ENCODE peak calls at places on chromosomes 5 and 9, in eight cellular contexts. F is heart left ventricle, K is esophagus muscularis mucosa, I is mammary epithelial cell, H is fibroblast of lung, D is WERI-Rb-1, V is HFF-Myc, N is lung. G is an unnamed sample.

GRCh38 chr9:73348485-73348884 is 196.8 kb downstream of the ANXA1 start:
- DNase-seq in F (no peak), K (no peak), I (no peak), H (peak; percentile 8), D (no peak), V (no peak), N (no peak), G (no peak)

GRCh38 chr5:158165647-158166046 is 306.7 kb upstream of the CLINT1 start:
- DNase-seq in F (no peak), K (no peak), I (no peak), H (no peak), D (no peak), V (no peak), N (no peak), G (no peak)

GRCh38 chr5:125914471-125914870 is 508.7 kb upstream of the GRAMD2B start:
- DNase-seq in F (no peak), K (no peak), I (no peak), H (peak; percentile 16), D (no peak), V (no peak), N (no peak), G (no peak)

GRCh38 chr5:24162343-24162742 is 482.4 kb downstream of the CDH10 start:
- DNase-seq in F (no peak), K (no peak), I (peak; percentile 48), H (no peak), D (no peak), V (no peak), N (no peak), G (no peak)

GRCh38 chr5:548256-548655 is 24.0 kb upstream of the SLC9A3 start:
- DNase-seq in F (no peak), K (no peak), I (no peak), H (no peak), D (no peak), V (no peak), N (no peak), G (no peak)

GRCh38 chr5:176856746-176857145 is 42.4 kb downstream of the HK3 start:
- DNase-seq in F (no peak), K (no peak), I (no peak), H (no peak), D (no peak), V (no peak), N (no peak), G (no peak)

GRCh38 chr5:154115314-154115713 is 75.2 kb upstream of the GALNT10 start:
- DNase-seq in F (no peak), K (no peak), I (no peak), H (no peak), D (no peak), V (no peak), N (no peak), G (no peak)

GRCh38 chr5:74624931-74625505 is 15.5 kb downstream of the ENC1 start:
- DNase-seq in F (no peak), K (no peak), I (no peak), H (no peak), D (peak; percentile 37), V (no peak), N (no peak), G (no peak)

GRCh38 chr5:74643160-74643562 is 2.6 kb upstream of the ENC1 start:
- DNase-seq in F (no peak), K (no peak), I (peak; percentile 92), H (peak; percentile 99), D (no peak), V (peak; percentile 70), N (no peak), G (peak; percentile 87)

GRCh38 chr5:149730620-149731331 is 666 bp downstream of the PPARGC1B start:
- DNase-seq in F (peak; percentile 55), K (no peak), I (peak; percentile 45), H (peak; percentile 26), D (peak; percentile 37), V (no peak), N (no peak), G (no peak)

GRCh38 chr5:38540348-38540747 is 16.1 kb downstream of the LIFR start:
- DNase-seq in F (peak; percentile 38), K (no peak), I (no peak), H (no peak), D (peak; percentile 47), V (no peak), N (peak; percentile 50), G (no peak)

GRCh38 chr5:105806601-105807000 is 1864.1 kb downstream of the EFNA5 start:
- DNase-seq in F (no peak), K (no peak), I (no peak), H (no peak), D (no peak), V (no peak), N (no peak), G (no peak)

GRCh38 chr9:20087481-20087880 is 298.6 kb upstream of the SLC24A2 start:
- DNase-seq in F (no peak), K (no peak), I (no peak), H (peak; percentile 4), D (no peak), V (no peak), N (no peak), G (no peak)

GRCh38 chr9:20078246-20078645 is 289.4 kb upstream of the SLC24A2 start:
- DNase-seq in F (no peak), K (no peak), I (no peak), H (no peak), D (no peak), V (no peak), N (no peak), G (no peak)

GRCh38 chr9:20085842-20086241 is 297.0 kb upstream of the SLC24A2 start:
- DNase-seq in F (no peak), K (no peak), I (no peak), H (no peak), D (no peak), V (no peak), N (no peak), G (no peak)

GRCh38 chr9:20084125-20084524 is 295.3 kb upstream of the SLC24A2 start:
- DNase-seq in F (no peak), K (no peak), I (no peak), H (no peak), D (no peak), V (no peak), N (peak; percentile 41), G (no peak)

GRCh38 chr9:20083417-20083816 is 294.6 kb upstream of the SLC24A2 start:
- DNase-seq in F (no peak), K (no peak), I (no peak), H (no peak), D (no peak), V (no peak), N (no peak), G (no peak)
- TF ChIP-seq CTCF in F (no peak), K (no peak), I (no peak), H (no peak), D (no peak), V (no peak), N (no peak), G (no peak)

DNA sequence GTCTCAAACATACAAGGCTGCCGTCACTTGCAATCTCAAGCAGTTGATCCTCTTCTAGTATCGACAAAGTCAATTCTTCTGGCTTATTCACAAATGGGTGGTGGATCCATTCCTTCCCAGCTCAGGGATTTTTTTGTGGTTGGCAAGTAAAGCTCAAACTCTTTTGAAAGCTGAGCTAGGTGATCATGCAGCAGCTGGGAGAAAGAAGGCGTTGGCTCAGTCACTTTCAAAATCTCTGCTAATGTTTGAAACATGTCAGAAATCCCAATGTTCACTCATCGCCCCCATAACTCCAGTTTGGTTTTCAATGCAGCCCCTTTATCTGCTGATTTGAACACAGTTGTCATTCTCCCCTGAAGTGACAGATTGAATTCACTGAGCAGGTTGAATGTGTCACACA is 4.0 kb upstream of the HNRNPA0 start:
- DNase-seq in F (no peak), K (no peak), I (no peak), H (no peak), D (no peak), V (no peak), N (no peak), G (no peak)
- H3K4me3 ChIP-seq in F (no peak overlapping the region), K (no peak overlapping the region), I (no peak overlapping the region), H (no peak overlapping the region), D (no peak overlapping the region), V (no peak overlapping the region), N (no peak overlapping the region), G (no peak overlapping the region)

DNA sequence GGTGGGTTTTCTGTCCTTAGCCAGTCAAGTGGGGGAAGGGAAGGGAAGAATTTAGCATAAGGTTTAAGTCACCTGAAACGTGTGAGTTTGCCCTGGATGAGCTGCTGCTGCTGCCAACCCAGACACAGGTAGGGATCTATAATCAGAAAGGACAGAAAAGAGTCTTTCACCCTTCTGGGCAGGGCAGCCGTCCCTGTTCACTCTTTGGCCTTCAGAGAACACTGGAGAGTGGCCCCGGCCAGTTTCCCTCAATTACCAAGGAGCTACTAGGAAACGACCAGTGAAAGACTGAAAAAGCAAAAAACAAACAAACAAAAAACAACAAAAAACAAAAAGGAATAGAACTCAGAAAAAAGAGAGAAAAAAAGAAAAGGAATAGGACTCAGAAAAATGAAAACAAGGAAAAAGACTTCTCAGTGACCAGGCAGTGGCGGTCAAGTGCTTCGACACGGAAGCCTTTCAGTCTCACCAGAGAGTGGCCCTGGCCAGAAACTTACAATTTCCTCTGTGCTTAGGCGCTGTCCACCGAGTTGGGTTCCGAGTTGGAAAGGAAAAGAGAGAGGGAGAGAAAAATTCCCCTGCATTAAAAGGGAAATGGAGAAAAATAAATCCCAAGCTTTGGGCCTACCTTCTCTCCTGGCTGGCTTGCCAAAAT is 2.5 kb upstream of the GM2A start:
- DNase-seq in F (no peak), K (no peak), I (no peak), H (no peak), D (no peak), V (no peak), N (no peak), G (no peak)
- TF ChIP-seq CTCF in F (no peak), K (no peak), I (no peak), H (no peak), D (no peak), V (no peak), N (no peak), G (no peak)

GRCh38 chr5:151258771-151259170 is 5.8 kb downstream of the GM2A start:
- DNase-seq in F (no peak), K (no peak), I (no peak), H (no peak), D (no peak), V (no peak), N (no peak), G (no peak)
- H3K4me3 ChIP-seq in F (no peak overlapping the region), K (no peak overlapping the region), I (no peak overlapping the region), H (no peak overlapping the region), D (no peak overlapping the region), V (no peak overlapping the region), N (no peak overlapping the region), G (no peak overlapping the region)

DNA sequence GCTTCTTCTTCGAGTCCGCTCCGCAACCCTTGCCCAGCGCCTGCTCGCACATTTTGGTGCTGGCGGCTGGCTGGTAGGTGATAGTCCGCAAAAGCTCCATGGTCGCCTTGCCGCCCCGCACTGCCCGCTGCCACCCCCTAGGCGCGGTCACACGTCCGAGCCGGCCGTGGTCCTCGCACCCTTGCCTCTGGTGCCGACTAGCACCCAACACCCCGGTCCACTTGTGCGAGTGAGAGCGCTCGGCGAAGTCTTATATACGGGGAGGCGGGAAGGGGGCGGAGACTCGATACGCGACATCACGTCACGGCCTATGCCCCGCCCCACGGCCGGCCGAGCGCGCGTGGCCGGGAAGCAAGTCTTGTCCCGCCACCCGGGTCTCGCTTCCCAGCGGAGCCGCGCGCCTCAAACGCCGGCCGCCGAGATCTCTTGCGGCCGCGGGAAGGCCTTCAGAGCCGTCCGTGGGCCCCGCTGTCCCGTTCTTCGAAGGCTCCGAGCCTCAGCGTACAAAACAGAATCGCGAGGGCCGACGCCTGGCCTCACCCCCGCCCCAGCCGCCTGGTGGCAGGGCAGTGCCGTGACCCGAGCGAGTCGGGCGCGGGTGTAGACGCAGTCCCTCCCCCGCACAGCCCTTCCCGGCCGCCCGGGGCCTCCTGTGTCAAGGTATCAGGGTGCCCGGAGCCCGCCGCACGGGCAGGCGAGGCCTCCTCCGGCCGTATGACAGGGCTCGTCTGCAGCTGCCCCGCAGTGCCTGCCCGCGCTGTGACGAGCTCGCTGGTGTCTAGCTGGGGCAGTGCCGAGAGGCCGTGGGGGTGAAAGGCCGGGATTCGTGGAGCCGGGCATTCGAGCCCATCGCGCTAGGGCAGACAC is at the start of gene PLK2:
- DNase-seq in F (peak; percentile 95), K (peak; percentile 98), I (peak; percentile 92), H (peak; percentile 92), D (peak; percentile 88), V (peak; percentile 77), N (peak; percentile 93), G (peak; percentile 82)
- TF ChIP-seq CTCF in F (no peak), K (peak; percentile 31), I (peak; percentile 19), H (peak; percentile 30), D (peak; percentile 66), V (no peak), N (peak; percentile 33), G (peak; percentile 34)